ENCODE peak calls at places on chromosome 11, in eight cellular contexts. One of them, this sample, is unnamed.
A peak's percentile ranks its signal among the peaks of the same experiment; 100 is the strongest.

GRCh38 chr11:6079463-6079862 is 28.0 kb upstream of the OR56B4 start:
- DNase-seq in gastrocnemius medialis: no peak
- DNase-seq in ureter: no peak
- DNase-seq in NCI-H1048: no peak
- DNase-seq in stimulated activated CD4-positive, alpha-beta T cell treated with anti-CD3 and anti-CD28 coated beads, Interleukin-1b, Interleukin-23, amount 100 ng/mL, for 24 hours: no peak
- DNase-seq in Karpas-422: no peak
- DNase-seq in ACHN: no peak
- DNase-seq in T-helper 1 cell: no peak
- DNase-seq in this sample: no peak

GRCh38 chr11:19673924-19674390 is 38.7 kb upstream of the NAV2 start:
- DNase-seq in T-helper 1 cell: no peak
- DNase-seq in gastrocnemius medialis: peak; percentile 79
- DNase-seq in ACHN: no peak
- DNase-seq in stimulated activated CD4-positive, alpha-beta T cell treated with anti-CD3 and anti-CD28 coated beads, Interleukin-1b, Interleukin-23, amount 100 ng/mL, for 24 hours: no peak
- DNase-seq in Karpas-422: no peak
- DNase-seq in NCI-H1048: no peak
- DNase-seq in ureter: peak; percentile 82
- DNase-seq in this sample: no peak

GRCh38 chr11:61280883-61281580 is 14.1 kb downstream of the VWCE start:
- DNase-seq in gastrocnemius medialis: no peak
- DNase-seq in Karpas-422: no peak
- DNase-seq in ACHN: no peak
- DNase-seq in stimulated activated CD4-positive, alpha-beta T cell treated with anti-CD3 and anti-CD28 coated beads, Interleukin-1b, Interleukin-23, amount 100 ng/mL, for 24 hours: no peak
- DNase-seq in ureter: no peak
- DNase-seq in T-helper 1 cell: no peak
- DNase-seq in NCI-H1048: no peak
- DNase-seq in this sample: no peak

GRCh38 chr11:132373405-132374141 is 1003.2 kb downstream of the NTM start:
- DNase-seq in stimulated activated CD4-positive, alpha-beta T cell treated with anti-CD3 and anti-CD28 coated beads, Interleukin-1b, Interleukin-23, amount 100 ng/mL, for 24 hours: no peak
- DNase-seq in NCI-H1048: no peak
- DNase-seq in ACHN: no peak
- DNase-seq in gastrocnemius medialis: no peak
- DNase-seq in Karpas-422: no peak
- DNase-seq in T-helper 1 cell: no peak
- DNase-seq in ureter: no peak
- DNase-seq in this sample: no peak

GRCh38 chr11:27319065-27319464 is 44.0 kb downstream of the CCDC34 start:
- DNase-seq in Karpas-422: no peak
- DNase-seq in stimulated activated CD4-positive, alpha-beta T cell treated with anti-CD3 and anti-CD28 coated beads, Interleukin-1b, Interleukin-23, amount 100 ng/mL, for 24 hours: no peak
- DNase-seq in ureter: no peak
- DNase-seq in T-helper 1 cell: no peak
- DNase-seq in ACHN: peak; percentile 25
- DNase-seq in gastrocnemius medialis: no peak
- DNase-seq in NCI-H1048: no peak
- DNase-seq in this sample: no peak

GRCh38 chr11:38305682-38306081 is 1707.6 kb upstream of the RAG2 start:
- DNase-seq in T-helper 1 cell: no peak
- DNase-seq in ACHN: no peak
- DNase-seq in stimulated activated CD4-positive, alpha-beta T cell treated with anti-CD3 and anti-CD28 coated beads, Interleukin-1b, Interleukin-23, amount 100 ng/mL, for 24 hours: no peak
- DNase-seq in Karpas-422: no peak
- DNase-seq in ureter: no peak
- DNase-seq in gastrocnemius medialis: no peak
- DNase-seq in NCI-H1048: no peak
- DNase-seq in this sample: no peak

GRCh38 chr11:46896719-46897406 is 21.5 kb downstream of the LRP4 start:
- DNase-seq in ACHN: peak; percentile 69
- DNase-seq in ureter: no peak
- DNase-seq in NCI-H1048: no peak
- DNase-seq in T-helper 1 cell: no peak
- DNase-seq in Karpas-422: peak; percentile 84
- DNase-seq in gastrocnemius medialis: no peak
- DNase-seq in stimulated activated CD4-positive, alpha-beta T cell treated with anti-CD3 and anti-CD28 coated beads, Interleukin-1b, Interleukin-23, amount 100 ng/mL, for 24 hours: no peak
- DNase-seq in this sample: no peak

GRCh38 chr11:62792193-62792575 is 378 bp upstream of the TMEM223 start:
- DNase-seq in ACHN: no peak
- DNase-seq in ureter: no peak
- DNase-seq in gastrocnemius medialis: peak; percentile 38
- DNase-seq in stimulated activated CD4-positive, alpha-beta T cell treated with anti-CD3 and anti-CD28 coated beads, Interleukin-1b, Interleukin-23, amount 100 ng/mL, for 24 hours: no peak
- DNase-seq in Karpas-422: no peak
- DNase-seq in NCI-H1048: no peak
- DNase-seq in T-helper 1 cell: no peak
- DNase-seq in this sample: no peak

GRCh38 chr11:47348859-47349258 is 3.6 kb downstream of the MYBPC3 start:
- DNase-seq in gastrocnemius medialis: no peak
- DNase-seq in ureter: no peak
- DNase-seq in stimulated activated CD4-positive, alpha-beta T cell treated with anti-CD3 and anti-CD28 coated beads, Interleukin-1b, Interleukin-23, amount 100 ng/mL, for 24 hours: no peak
- DNase-seq in ACHN: peak; percentile 21
- DNase-seq in NCI-H1048: no peak
- DNase-seq in Karpas-422: peak; percentile 86
- DNase-seq in T-helper 1 cell: no peak
- DNase-seq in this sample: no peak

GRCh38 chr11:105960252-105961245 is 61.5 kb downstream of the MSANTD4 start:
- DNase-seq in Karpas-422: no peak
- DNase-seq in gastrocnemius medialis: no peak
- DNase-seq in T-helper 1 cell: no peak
- DNase-seq in NCI-H1048: no peak
- DNase-seq in stimulated activated CD4-positive, alpha-beta T cell treated with anti-CD3 and anti-CD28 coated beads, Interleukin-1b, Interleukin-23, amount 100 ng/mL, for 24 hours: no peak
- DNase-seq in ACHN: no peak
- DNase-seq in ureter: no peak
- DNase-seq in this sample: no peak

GRCh38 chr11:65851083-65851579 is 6.8 kb downstream of the CFL1 start:
- DNase-seq in ureter: no peak
- DNase-seq in T-helper 1 cell: no peak
- DNase-seq in Karpas-422: peak; percentile 86
- DNase-seq in stimulated activated CD4-positive, alpha-beta T cell treated with anti-CD3 and anti-CD28 coated beads, Interleukin-1b, Interleukin-23, amount 100 ng/mL, for 24 hours: no peak
- DNase-seq in gastrocnemius medialis: no peak
- DNase-seq in NCI-H1048: no peak
- DNase-seq in ACHN: peak; percentile 29
- DNase-seq in this sample: no peak

GRCh38 chr11:121889168-121889567 is 226.8 kb downstream of the BLID start:
- DNase-seq in T-helper 1 cell: no peak
- DNase-seq in stimulated activated CD4-positive, alpha-beta T cell treated with anti-CD3 and anti-CD28 coated beads, Interleukin-1b, Interleukin-23, amount 100 ng/mL, for 24 hours: no peak
- DNase-seq in ACHN: no peak
- DNase-seq in NCI-H1048: no peak
- DNase-seq in Karpas-422: no peak
- DNase-seq in ureter: no peak
- DNase-seq in gastrocnemius medialis: peak; percentile 33
- DNase-seq in this sample: no peak

GRCh38 chr11:76232026-76232665 is 25.8 kb upstream of the WNT11 start:
- DNase-seq in Karpas-422: no peak
- DNase-seq in gastrocnemius medialis: no peak
- DNase-seq in ureter: no peak
- DNase-seq in stimulated activated CD4-positive, alpha-beta T cell treated with anti-CD3 and anti-CD28 coated beads, Interleukin-1b, Interleukin-23, amount 100 ng/mL, for 24 hours: no peak
- DNase-seq in NCI-H1048: no peak
- DNase-seq in T-helper 1 cell: peak; percentile 37
- DNase-seq in ACHN: no peak
- DNase-seq in this sample: peak; percentile 31

GRCh38 chr11:16776716-16777115 is 38.3 kb downstream of the C11orf58 start:
- DNase-seq in stimulated activated CD4-positive, alpha-beta T cell treated with anti-CD3 and anti-CD28 coated beads, Interleukin-1b, Interleukin-23, amount 100 ng/mL, for 24 hours: no peak
- DNase-seq in gastrocnemius medialis: no peak
- DNase-seq in Karpas-422: no peak
- DNase-seq in ureter: no peak
- DNase-seq in ACHN: no peak
- DNase-seq in T-helper 1 cell: no peak
- DNase-seq in NCI-H1048: no peak
- DNase-seq in this sample: no peak

GRCh38 chr11:29801561-29801960 is 215.3 kb downstream of the KCNA4 start:
- DNase-seq in gastrocnemius medialis: no peak
- DNase-seq in Karpas-422: no peak
- DNase-seq in ureter: no peak
- DNase-seq in ACHN: no peak
- DNase-seq in NCI-H1048: no peak
- DNase-seq in stimulated activated CD4-positive, alpha-beta T cell treated with anti-CD3 and anti-CD28 coated beads, Interleukin-1b, Interleukin-23, amount 100 ng/mL, for 24 hours: no peak
- DNase-seq in T-helper 1 cell: no peak
- DNase-seq in this sample: no peak

GRCh38 chr11:77602385-77603105 is 12.8 kb downstream of the AQP11 start:
- DNase-seq in NCI-H1048: peak; percentile 36
- DNase-seq in gastrocnemius medialis: no peak
- DNase-seq in T-helper 1 cell: no peak
- DNase-seq in ureter: no peak
- DNase-seq in stimulated activated CD4-positive, alpha-beta T cell treated with anti-CD3 and anti-CD28 coated beads, Interleukin-1b, Interleukin-23, amount 100 ng/mL, for 24 hours: no peak
- DNase-seq in ACHN: peak; percentile 80
- DNase-seq in Karpas-422: no peak
- DNase-seq in this sample: no peak

GRCh38 chr11:69699213-69699612 is 4.6 kb downstream of the FGF19 start:
- DNase-seq in gastrocnemius medialis: no peak
- DNase-seq in ACHN: no peak
- DNase-seq in ureter: no peak
- DNase-seq in T-helper 1 cell: no peak
- DNase-seq in stimulated activated CD4-positive, alpha-beta T cell treated with anti-CD3 and anti-CD28 coated beads, Interleukin-1b, Interleukin-23, amount 100 ng/mL, for 24 hours: no peak
- DNase-seq in NCI-H1048: no peak
- DNase-seq in Karpas-422: peak; percentile 70
- DNase-seq in this sample: no peak

GRCh38 chr11:35907648-35908431 is 36.0 kb upstream of the LDLRAD3 start:
- DNase-seq in ACHN: no peak
- DNase-seq in ureter: no peak
- DNase-seq in Karpas-422: no peak
- DNase-seq in T-helper 1 cell: no peak
- DNase-seq in NCI-H1048: no peak
- DNase-seq in stimulated activated CD4-positive, alpha-beta T cell treated with anti-CD3 and anti-CD28 coated beads, Interleukin-1b, Interleukin-23, amount 100 ng/mL, for 24 hours: no peak
- DNase-seq in gastrocnemius medialis: peak; percentile 77
- DNase-seq in this sample: no peak

GRCh38 chr11:61589961-61590360 is 9.1 kb upstream of the SYT7 start:
- DNase-seq in gastrocnemius medialis: no peak
- DNase-seq in ureter: no peak
- DNase-seq in T-helper 1 cell: no peak
- DNase-seq in stimulated activated CD4-positive, alpha-beta T cell treated with anti-CD3 and anti-CD28 coated beads, Interleukin-1b, Interleukin-23, amount 100 ng/mL, for 24 hours: no peak
- DNase-seq in ACHN: no peak
- DNase-seq in Karpas-422: no peak
- DNase-seq in NCI-H1048: no peak
- DNase-seq in this sample: no peak

GRCh38 chr11:6096417-6096816 is 11.1 kb upstream of the OR56B4 start:
- DNase-seq in ureter: no peak
- DNase-seq in ACHN: no peak
- DNase-seq in NCI-H1048: no peak
- DNase-seq in gastrocnemius medialis: no peak
- DNase-seq in Karpas-422: no peak
- DNase-seq in stimulated activated CD4-positive, alpha-beta T cell treated with anti-CD3 and anti-CD28 coated beads, Interleukin-1b, Interleukin-23, amount 100 ng/mL, for 24 hours: no peak
- DNase-seq in T-helper 1 cell: no peak
- DNase-seq in this sample: no peak